ENCODE peak calls at places on chromosomes 3 and 15, in five cellular contexts. C is HepG2, M is esophagus muscularis mucosa, G is K562, F is GM12891. E is an unnamed sample.

GRCh38 chr3:28844688-28845324 is 436.1 kb upstream of the RBMS3 start:
- DNase-seq in M (no peak), C (no peak), G (no peak), F (no peak), E (no peak)

GRCh38 chr3:57952208-57952631 is 56.0 kb upstream of the FLNB start:
- DNase-seq in C (peak), G (peak), F (no peak), M (no peak), E (no peak)

GRCh38 chr15:51736646-51737537 is 563 bp downstream of the LYSMD2 start:
- DNase-seq in C (no peak), G (peak), F (peak), M (peak), E (peak)

GRCh38 chr3:40572588-40572987 is 47.8 kb downstream of the ZNF621 start:
- DNase-seq in M (no peak), C (no peak), G (no peak), F (no peak), E (no peak)

GRCh38 chr3:101936419-101937331 is 87.4 kb downstream of the NFKBIZ start:
- DNase-seq in M (no peak), G (no peak), C (no peak), F (peak), E (no peak)

GRCh38 chr15:88069561-88069960 is 187.0 kb downstream of the NTRK3 start:
- DNase-seq in C (no peak), M (no peak), G (no peak), F (no peak), E (no peak)

GRCh38 chr3:195692361-195692700 is 28.4 kb upstream of the MUC20 start:
- DNase-seq in C (no peak), M (peak), F (no peak), G (no peak), E (no peak)

GRCh38 chr3:188104050-188104449 is 49.9 kb upstream of the LPP start:
- DNase-seq in G (no peak), C (no peak), F (no peak), M (no peak), E (no peak)

GRCh38 chr3:78728406-78729145 is 1039.2 kb downstream of the ROBO1 start:
- DNase-seq in G (no peak), C (no peak), F (no peak), M (no peak), E (peak)

GRCh38 chr3:12193485-12194165 is 34.9 kb upstream of the TIMP4 start:
- DNase-seq in F (no peak), G (no peak), C (peak), M (peak), E (no peak)

GRCh38 chr3:38528457-38528856 is 32.3 kb downstream of the EXOG start:
- DNase-seq in G (no peak), C (peak), F (no peak), M (no peak), E (no peak)

GRCh38 chr15:47778263-47778770 is 61.0 kb downstream of the SEMA6D start:
- DNase-seq in M (no peak), C (no peak), F (no peak), G (no peak), E (no peak)

GRCh38 chr3:64422932-64423331 is 197.7 kb upstream of the PRICKLE2 start:
- DNase-seq in G (no peak), F (no peak), C (no peak), M (no peak), E (no peak)

GRCh38 chr3:191301982-191302381 is 27.2 kb upstream of the CCDC50 start:
- DNase-seq in F (no peak), M (no peak), G (no peak), C (no peak), E (no peak)

GRCh38 chr3:172129868-172130751 is 90.7 kb downstream of the FNDC3B start:
- DNase-seq in F (no peak), M (peak), G (peak), C (peak), E (peak)

GRCh38 chr3:128069271-128069670 is 17.0 kb downstream of the SEC61A1 start:
- DNase-seq in M (peak), F (no peak), G (no peak), C (no peak), E (no peak)

GRCh38 chr3:128072454-128073184 is 20.4 kb downstream of the SEC61A1 start:
- DNase-seq in C (no peak), G (no peak), F (no peak), M (peak), E (peak)

GRCh38 chr3:128071771-128072453 is 19.7 kb downstream of the SEC61A1 start:
- DNase-seq in G (no peak), F (no peak), M (peak), C (no peak), E (no peak)

GRCh38 chr3:128073185-128073725 is 21.0 kb downstream of the SEC61A1 start:
- DNase-seq in C (no peak), F (no peak), G (no peak), M (no peak), E (no peak)

DNA sequence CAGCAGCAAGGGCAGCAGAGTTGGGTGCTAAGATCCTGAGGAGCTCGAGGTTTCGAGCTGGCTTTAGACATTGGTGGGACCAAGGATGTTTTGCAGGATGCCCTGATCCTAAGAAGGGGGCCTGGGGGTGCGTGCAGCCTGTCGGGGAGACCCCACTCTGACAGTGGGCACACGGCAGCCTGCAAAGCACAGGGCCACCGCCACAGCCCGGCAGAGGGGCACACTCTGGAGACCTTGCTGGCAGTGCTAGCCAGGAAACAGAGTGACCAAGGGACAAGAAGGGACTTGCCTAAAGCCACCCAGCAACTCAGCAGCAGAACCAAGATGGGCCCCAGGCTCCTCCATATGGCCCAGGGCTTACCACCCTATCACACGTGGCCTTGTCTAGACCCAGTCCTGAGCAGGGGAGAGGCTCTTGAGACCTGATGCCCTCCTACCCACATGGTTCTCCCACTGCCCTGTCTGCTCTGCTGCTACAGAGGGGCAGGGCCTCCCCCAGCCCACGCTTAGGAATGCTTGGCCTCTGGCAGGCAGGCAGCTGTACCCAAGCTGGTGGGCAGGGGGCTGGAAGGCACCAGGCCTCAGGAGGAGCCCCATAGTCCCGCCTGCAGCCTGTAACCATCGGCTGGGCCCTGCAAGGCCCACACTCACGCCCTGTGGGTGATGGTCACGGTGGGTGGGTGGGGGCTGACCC is 18.8 kb downstream of the SEC61A1 start:
- DNase-seq in G (no peak), M (no peak), C (no peak), F (no peak), E (no peak)
- TF ChIP-seq POLR2AphosphoS5 in G (no peak), M (no peak), C (no peak), F (peak), E (no peak)

GRCh38 chr3:33131328-33132018 is 17.7 kb downstream of the CRTAP start:
- DNase-seq in M (no peak), G (peak), C (peak), F (peak), E (peak)
- TF ChIP-seq POLR2A in M (no peak), G (no peak), C (no peak), F (no peak), E (no peak)

GRCh38 chr15:37107754-37108724 is 7.7 kb upstream of the MEIS2 start:
- DNase-seq in M (no peak), C (no peak), G (no peak), F (no peak), E (no peak)
- TF ChIP-seq POLR2AphosphoS5 in M (no peak), C (no peak), G (no peak), F (no peak), E (no peak)

GRCh38 chr15:69992326-69992725 is 105.4 kb downstream of the TLE3 start:
- DNase-seq in G (no peak), M (no peak), F (no peak), C (no peak), E (no peak)
- TF ChIP-seq POLR2A in G (no peak), M (no peak), F (no peak), C (no peak), E (no peak)

DNA sequence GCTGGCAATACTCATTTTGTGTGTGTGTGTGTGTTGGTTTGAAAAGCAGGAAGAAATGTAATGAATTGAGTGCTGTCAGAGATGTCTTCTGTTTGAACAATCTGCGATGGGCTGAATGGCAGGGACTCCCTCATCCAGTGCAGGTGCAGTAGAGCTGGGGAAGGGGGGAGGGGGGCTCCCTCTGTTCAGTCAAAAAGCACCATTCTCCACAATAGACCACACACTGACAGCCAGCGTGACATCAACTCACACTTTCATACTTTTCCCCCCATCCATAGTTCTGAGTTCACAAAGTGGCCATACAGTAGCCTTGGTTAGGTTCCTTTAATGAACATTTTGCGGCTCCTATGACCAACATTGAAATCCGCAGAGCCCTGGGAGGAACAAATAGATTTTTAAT is 10.4 kb downstream of the SOX2 start:
- DNase-seq in G (no peak), F (no peak), M (no peak), C (no peak), E (no peak)
- TF ChIP-seq POLR2AphosphoS5 in G (no peak), F (no peak), M (no peak), C (no peak), E (no peak)

GRCh38 chr15:101252836-101253235 is 988 bp upstream of the CHSY1 start:
- DNase-seq in F (no peak), M (no peak), C (no peak), G (no peak), E (no peak)

GRCh38 chr15:101250331-101250730 is 1.5 kb downstream of the CHSY1 start:
- DNase-seq in F (no peak), M (no peak), G (no peak), C (no peak), E (no peak)

GRCh38 chr15:101254157-101255065 is 2.6 kb upstream of the CHSY1 start:
- DNase-seq in F (no peak), C (no peak), M (no peak), G (no peak), E (no peak)

GRCh38 chr15:101250931-101251829 is 668 bp downstream of the CHSY1 start:
- DNase-seq in M (no peak), C (no peak), F (no peak), G (peak), E (no peak)

GRCh38 chr15:101251830-101252820 is at the start of gene CHSY1:
- DNase-seq in M (peak), C (peak), F (peak), G (peak), E (peak)
- TF ChIP-seq POLR2A in M (peak), C (peak), F (peak), G (peak), E (peak)

DNA sequence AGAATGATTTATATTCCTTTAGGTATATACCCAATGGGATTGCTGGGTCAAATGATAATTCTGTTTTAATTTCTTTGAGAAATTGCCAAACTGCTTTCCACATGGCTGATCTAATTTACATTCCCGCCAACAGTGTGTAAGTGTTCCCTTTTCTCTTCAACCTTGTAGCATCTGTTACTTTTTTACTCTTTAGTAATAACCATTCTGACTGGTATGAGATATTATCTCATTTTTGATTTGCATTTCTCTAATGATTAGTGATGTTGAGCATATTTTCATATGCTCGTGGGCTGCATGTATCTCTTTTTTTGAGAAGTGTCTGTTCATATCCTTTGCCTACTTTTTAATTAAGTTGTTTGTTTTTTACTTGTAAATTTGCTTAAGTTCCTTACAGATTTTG is 1264.2 kb downstream of the OTOL1 start:
- DNase-seq in C (no peak), G (no peak), F (no peak), M (no peak), E (no peak)
- TF ChIP-seq POLR2AphosphoS5 in C (no peak), G (no peak), F (no peak), M (no peak), E (no peak)

DNA sequence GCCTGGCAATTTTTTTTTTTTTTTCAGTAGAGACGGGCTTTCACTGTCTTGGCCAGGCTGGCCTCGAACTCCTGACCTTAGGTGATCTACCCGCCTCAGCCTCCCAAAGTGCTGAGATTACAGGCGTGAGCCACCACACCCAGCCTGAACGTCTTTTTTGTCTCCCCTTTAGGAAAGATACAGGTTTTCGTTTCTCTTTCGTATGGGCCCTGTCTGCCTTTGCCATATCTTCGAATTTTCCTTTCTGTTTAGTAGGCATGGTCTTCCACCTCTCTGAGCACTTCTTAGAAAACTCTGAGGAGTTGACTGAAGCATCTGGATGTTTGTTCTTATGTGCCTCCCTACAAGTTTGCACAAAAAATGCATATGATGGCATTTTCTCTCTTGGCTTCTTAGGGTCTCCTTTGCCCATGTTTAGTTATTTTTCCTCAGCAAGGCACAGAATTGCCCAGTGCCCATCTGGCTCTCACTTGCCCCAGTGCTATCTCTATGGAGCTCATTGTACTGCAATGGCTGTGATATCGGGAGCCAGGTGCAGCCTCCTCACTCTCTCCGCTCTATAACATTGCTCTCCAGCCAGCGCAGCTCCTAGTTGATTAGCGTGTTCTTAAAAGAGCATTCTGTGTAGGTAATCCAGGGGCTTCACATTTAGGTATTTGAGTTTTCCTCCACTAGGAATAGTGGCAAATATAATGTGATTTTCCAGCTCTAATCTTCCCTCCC is 48.0 kb downstream of the ABHD2 start:
- DNase-seq in F (no peak), M (no peak), G (no peak), C (no peak), E (no peak)
- TF ChIP-seq POLR2A in F (no peak), M (no peak), G (no peak), C (no peak), E (no peak)

GRCh38 chr3:141485578-141486415 is 1.0 kb upstream of the RASA2 start:
- DNase-seq in G (no peak), M (no peak), F (no peak), C (peak), E (no peak)
- TF ChIP-seq POLR2AphosphoS5 in G (no peak), M (no peak), F (no peak), C (no peak), E (no peak)

E was measured in prostate gland.